ENCODE peak calls at places on chromosomes 4 and X, in nine cellular contexts. One of them, this sample, is unnamed.

GRCh38 chrX:123475068-123475724 is 257.7 kb downstream of the THOC2 start:
- DNase-seq in astrocyte of the spinal cord: no peak
- DNase-seq in posterior vena cava: no peak
- DNase-seq in stimulated activated CD4-positive, alpha-beta T cell treated with anti-CD3 and anti-CD28 coated beads, Interleukin-4, amount 100 ng/mL, for 48 hours: no peak
- DNase-seq in GM23248: peak
- DNase-seq in neural progenitor cell: no peak
- DNase-seq in head of caudate nucleus: no peak
- DNase-seq in myocyte: peak
- DNase-seq in RPMI7951: no peak
- DNase-seq in this sample: no peak

GRCh38 chr4:186781032-186781917 is 57.6 kb upstream of the FAT1 start:
- DNase-seq in GM23248: peak
- DNase-seq in head of caudate nucleus: no peak
- DNase-seq in astrocyte of the spinal cord: peak
- DNase-seq in neural progenitor cell: no peak
- DNase-seq in RPMI7951: peak
- DNase-seq in stimulated activated CD4-positive, alpha-beta T cell treated with anti-CD3 and anti-CD28 coated beads, Interleukin-4, amount 100 ng/mL, for 48 hours: no peak
- DNase-seq in myocyte: peak
- DNase-seq in posterior vena cava: no peak
- DNase-seq in this sample: no peak

GRCh38 chr4:182513534-182514291 is 270.5 kb downstream of the TENM3 start:
- DNase-seq in RPMI7951: no peak
- DNase-seq in GM23248: no peak
- DNase-seq in posterior vena cava: no peak
- DNase-seq in stimulated activated CD4-positive, alpha-beta T cell treated with anti-CD3 and anti-CD28 coated beads, Interleukin-4, amount 100 ng/mL, for 48 hours: no peak
- DNase-seq in astrocyte of the spinal cord: no peak
- DNase-seq in head of caudate nucleus: no peak
- DNase-seq in myocyte: no peak
- DNase-seq in neural progenitor cell: no peak
- DNase-seq in this sample: no peak

GRCh38 chr4:114273246-114273645 is 293.8 kb upstream of the ARSJ start:
- DNase-seq in posterior vena cava: no peak
- DNase-seq in GM23248: no peak
- DNase-seq in myocyte: no peak
- DNase-seq in astrocyte of the spinal cord: no peak
- DNase-seq in stimulated activated CD4-positive, alpha-beta T cell treated with anti-CD3 and anti-CD28 coated beads, Interleukin-4, amount 100 ng/mL, for 48 hours: no peak
- DNase-seq in neural progenitor cell: no peak
- DNase-seq in RPMI7951: no peak
- DNase-seq in head of caudate nucleus: no peak
- DNase-seq in this sample: no peak

GRCh38 chrX:110853610-110854009 is 58.0 kb upstream of the CHRDL1 start:
- DNase-seq in astrocyte of the spinal cord: peak
- DNase-seq in myocyte: peak
- DNase-seq in stimulated activated CD4-positive, alpha-beta T cell treated with anti-CD3 and anti-CD28 coated beads, Interleukin-4, amount 100 ng/mL, for 48 hours: no peak
- DNase-seq in RPMI7951: peak
- DNase-seq in posterior vena cava: no peak
- DNase-seq in GM23248: peak
- DNase-seq in head of caudate nucleus: no peak
- DNase-seq in neural progenitor cell: peak
- DNase-seq in this sample: no peak

GRCh38 chr4:99610605-99611172 is 36.1 kb downstream of the MTTP start:
- DNase-seq in RPMI7951: no peak
- DNase-seq in head of caudate nucleus: no peak
- DNase-seq in stimulated activated CD4-positive, alpha-beta T cell treated with anti-CD3 and anti-CD28 coated beads, Interleukin-4, amount 100 ng/mL, for 48 hours: no peak
- DNase-seq in myocyte: peak
- DNase-seq in neural progenitor cell: no peak
- DNase-seq in astrocyte of the spinal cord: peak
- DNase-seq in posterior vena cava: peak
- DNase-seq in GM23248: peak
- DNase-seq in this sample: no peak

GRCh38 chr4:1488831-1489638 is 82.8 kb upstream of the NKX1-1 start:
- DNase-seq in stimulated activated CD4-positive, alpha-beta T cell treated with anti-CD3 and anti-CD28 coated beads, Interleukin-4, amount 100 ng/mL, for 48 hours: no peak
- DNase-seq in neural progenitor cell: no peak
- DNase-seq in head of caudate nucleus: peak
- DNase-seq in astrocyte of the spinal cord: no peak
- DNase-seq in GM23248: no peak
- DNase-seq in posterior vena cava: peak
- DNase-seq in RPMI7951: no peak
- DNase-seq in myocyte: no peak
- DNase-seq in this sample: no peak

GRCh38 chr4:9804918-9805317 is 23.5 kb downstream of the DRD5 start:
- DNase-seq in RPMI7951: no peak
- DNase-seq in astrocyte of the spinal cord: no peak
- DNase-seq in neural progenitor cell: no peak
- DNase-seq in head of caudate nucleus: no peak
- DNase-seq in posterior vena cava: no peak
- DNase-seq in stimulated activated CD4-positive, alpha-beta T cell treated with anti-CD3 and anti-CD28 coated beads, Interleukin-4, amount 100 ng/mL, for 48 hours: no peak
- DNase-seq in myocyte: no peak
- DNase-seq in GM23248: peak
- DNase-seq in this sample: no peak

GRCh38 chr4:174483792-174484191 is 38.5 kb downstream of the HPGD start:
- DNase-seq in RPMI7951: no peak
- DNase-seq in myocyte: no peak
- DNase-seq in head of caudate nucleus: no peak
- DNase-seq in GM23248: no peak
- DNase-seq in neural progenitor cell: peak
- DNase-seq in stimulated activated CD4-positive, alpha-beta T cell treated with anti-CD3 and anti-CD28 coated beads, Interleukin-4, amount 100 ng/mL, for 48 hours: no peak
- DNase-seq in posterior vena cava: no peak
- DNase-seq in astrocyte of the spinal cord: no peak
- DNase-seq in this sample: no peak

GRCh38 chr4:113256946-113257345 is 207.5 kb downstream of the ANK2 start:
- DNase-seq in GM23248: peak
- DNase-seq in RPMI7951: peak
- DNase-seq in astrocyte of the spinal cord: no peak
- DNase-seq in head of caudate nucleus: no peak
- DNase-seq in posterior vena cava: no peak
- DNase-seq in neural progenitor cell: no peak
- DNase-seq in myocyte: no peak
- DNase-seq in stimulated activated CD4-positive, alpha-beta T cell treated with anti-CD3 and anti-CD28 coated beads, Interleukin-4, amount 100 ng/mL, for 48 hours: no peak
- DNase-seq in this sample: no peak

GRCh38 chr4:47519239-47519883 is 34.3 kb downstream of the ATP10D start:
- DNase-seq in neural progenitor cell: no peak
- DNase-seq in GM23248: no peak
- DNase-seq in stimulated activated CD4-positive, alpha-beta T cell treated with anti-CD3 and anti-CD28 coated beads, Interleukin-4, amount 100 ng/mL, for 48 hours: no peak
- DNase-seq in posterior vena cava: no peak
- DNase-seq in RPMI7951: no peak
- DNase-seq in astrocyte of the spinal cord: peak
- DNase-seq in head of caudate nucleus: no peak
- DNase-seq in myocyte: peak
- DNase-seq in this sample: no peak

GRCh38 chrX:118928126-118928525 is 46.3 kb upstream of the LONRF3 start:
- DNase-seq in neural progenitor cell: no peak
- DNase-seq in GM23248: no peak
- DNase-seq in RPMI7951: peak
- DNase-seq in head of caudate nucleus: no peak
- DNase-seq in posterior vena cava: no peak
- DNase-seq in stimulated activated CD4-positive, alpha-beta T cell treated with anti-CD3 and anti-CD28 coated beads, Interleukin-4, amount 100 ng/mL, for 48 hours: no peak
- DNase-seq in astrocyte of the spinal cord: peak
- DNase-seq in myocyte: no peak
- DNase-seq in this sample: no peak

GRCh38 chr4:6909970-6910339 is 329 bp downstream of the TBC1D14 start:
- DNase-seq in stimulated activated CD4-positive, alpha-beta T cell treated with anti-CD3 and anti-CD28 coated beads, Interleukin-4, amount 100 ng/mL, for 48 hours: no peak
- DNase-seq in head of caudate nucleus: peak
- DNase-seq in GM23248: peak
- DNase-seq in RPMI7951: no peak
- DNase-seq in neural progenitor cell: peak
- DNase-seq in posterior vena cava: no peak
- DNase-seq in astrocyte of the spinal cord: no peak
- DNase-seq in myocyte: peak
- DNase-seq in this sample: no peak

GRCh38 chr4:68589790-68590189 is 13.7 kb upstream of the UGT2B17 start:
- DNase-seq in stimulated activated CD4-positive, alpha-beta T cell treated with anti-CD3 and anti-CD28 coated beads, Interleukin-4, amount 100 ng/mL, for 48 hours: no peak
- DNase-seq in GM23248: no peak
- DNase-seq in myocyte: no peak
- DNase-seq in RPMI7951: no peak
- DNase-seq in posterior vena cava: no peak
- DNase-seq in head of caudate nucleus: no peak
- DNase-seq in neural progenitor cell: no peak
- DNase-seq in astrocyte of the spinal cord: no peak
- DNase-seq in this sample: no peak

GRCh38 chr4:31727030-31727429 is 1006.9 kb downstream of the PCDH7 start:
- DNase-seq in astrocyte of the spinal cord: no peak
- DNase-seq in head of caudate nucleus: no peak
- DNase-seq in stimulated activated CD4-positive, alpha-beta T cell treated with anti-CD3 and anti-CD28 coated beads, Interleukin-4, amount 100 ng/mL, for 48 hours: no peak
- DNase-seq in posterior vena cava: no peak
- DNase-seq in myocyte: no peak
- DNase-seq in RPMI7951: no peak
- DNase-seq in GM23248: no peak
- DNase-seq in neural progenitor cell: no peak
- DNase-seq in this sample: no peak

GRCh38 chr4:145679991-145680455 is at the start of gene C4orf51:
- DNase-seq in posterior vena cava: no peak
- DNase-seq in GM23248: peak
- DNase-seq in neural progenitor cell: no peak
- DNase-seq in myocyte: peak
- DNase-seq in astrocyte of the spinal cord: peak
- DNase-seq in head of caudate nucleus: no peak
- DNase-seq in stimulated activated CD4-positive, alpha-beta T cell treated with anti-CD3 and anti-CD28 coated beads, Interleukin-4, amount 100 ng/mL, for 48 hours: no peak
- DNase-seq in RPMI7951: peak
- DNase-seq in this sample: no peak

GRCh38 chr4:41600243-41600642 is 62.3 kb downstream of the LIMCH1 start:
- DNase-seq in neural progenitor cell: no peak
- DNase-seq in myocyte: peak
- DNase-seq in stimulated activated CD4-positive, alpha-beta T cell treated with anti-CD3 and anti-CD28 coated beads, Interleukin-4, amount 100 ng/mL, for 48 hours: no peak
- DNase-seq in posterior vena cava: no peak
- DNase-seq in RPMI7951: no peak
- DNase-seq in head of caudate nucleus: no peak
- DNase-seq in astrocyte of the spinal cord: peak
- DNase-seq in GM23248: peak
- DNase-seq in this sample: no peak

GRCh38 chr4:127809173-127809800 is 27.2 kb downstream of the HSPA4L start:
- DNase-seq in posterior vena cava: no peak
- DNase-seq in neural progenitor cell: peak
- DNase-seq in GM23248: peak
- DNase-seq in astrocyte of the spinal cord: peak
- DNase-seq in myocyte: peak
- DNase-seq in head of caudate nucleus: no peak
- DNase-seq in RPMI7951: peak
- DNase-seq in stimulated activated CD4-positive, alpha-beta T cell treated with anti-CD3 and anti-CD28 coated beads, Interleukin-4, amount 100 ng/mL, for 48 hours: no peak
- DNase-seq in this sample: no peak

GRCh38 chrX:276588-277171 is 4.5 kb upstream of the PLCXD1 start:
- DNase-seq in GM23248: peak
- DNase-seq in RPMI7951: peak
- DNase-seq in head of caudate nucleus: peak
- DNase-seq in myocyte: peak
- DNase-seq in posterior vena cava: peak
- DNase-seq in stimulated activated CD4-positive, alpha-beta T cell treated with anti-CD3 and anti-CD28 coated beads, Interleukin-4, amount 100 ng/mL, for 48 hours: no peak
- DNase-seq in astrocyte of the spinal cord: no peak
- DNase-seq in neural progenitor cell: peak
- DNase-seq in this sample: no peak

GRCh38 chr4:79927931-79928330 is 145.1 kb downstream of the ANTXR2 start:
- DNase-seq in RPMI7951: no peak
- DNase-seq in neural progenitor cell: no peak
- DNase-seq in myocyte: no peak
- DNase-seq in posterior vena cava: no peak
- DNase-seq in astrocyte of the spinal cord: no peak
- DNase-seq in stimulated activated CD4-positive, alpha-beta T cell treated with anti-CD3 and anti-CD28 coated beads, Interleukin-4, amount 100 ng/mL, for 48 hours: no peak
- DNase-seq in GM23248: no peak
- DNase-seq in head of caudate nucleus: no peak
- DNase-seq in this sample: no peak

GRCh38 chr4:2306773-2307410 is 45.0 kb upstream of the MXD4 start:
- DNase-seq in RPMI7951: no peak
- DNase-seq in posterior vena cava: peak
- DNase-seq in stimulated activated CD4-positive, alpha-beta T cell treated with anti-CD3 and anti-CD28 coated beads, Interleukin-4, amount 100 ng/mL, for 48 hours: no peak
- DNase-seq in neural progenitor cell: no peak
- DNase-seq in head of caudate nucleus: no peak
- DNase-seq in GM23248: no peak
- DNase-seq in astrocyte of the spinal cord: no peak
- DNase-seq in myocyte: no peak
- DNase-seq in this sample: no peak

GRCh38 chr4:71368906-71369305 is 30.1 kb downstream of the SLC4A4 start:
- DNase-seq in RPMI7951: no peak
- DNase-seq in head of caudate nucleus: no peak
- DNase-seq in neural progenitor cell: no peak
- DNase-seq in stimulated activated CD4-positive, alpha-beta T cell treated with anti-CD3 and anti-CD28 coated beads, Interleukin-4, amount 100 ng/mL, for 48 hours: no peak
- DNase-seq in astrocyte of the spinal cord: no peak
- DNase-seq in GM23248: no peak
- DNase-seq in posterior vena cava: no peak
- DNase-seq in myocyte: no peak
- DNase-seq in this sample: no peak

GRCh38 chr4:157045507-157046127 is 30.3 kb upstream of the GLRB start:
- DNase-seq in myocyte: peak
- DNase-seq in stimulated activated CD4-positive, alpha-beta T cell treated with anti-CD3 and anti-CD28 coated beads, Interleukin-4, amount 100 ng/mL, for 48 hours: no peak
- DNase-seq in head of caudate nucleus: no peak
- DNase-seq in astrocyte of the spinal cord: peak
- DNase-seq in RPMI7951: peak
- DNase-seq in neural progenitor cell: peak
- DNase-seq in GM23248: peak
- DNase-seq in posterior vena cava: no peak
- DNase-seq in this sample: peak

GRCh38 chr4:88583643-88584470 is 8.4 kb upstream of the HERC3 start:
- DNase-seq in astrocyte of the spinal cord: no peak
- DNase-seq in GM23248: peak
- DNase-seq in RPMI7951: no peak
- DNase-seq in stimulated activated CD4-positive, alpha-beta T cell treated with anti-CD3 and anti-CD28 coated beads, Interleukin-4, amount 100 ng/mL, for 48 hours: no peak
- DNase-seq in posterior vena cava: no peak
- DNase-seq in head of caudate nucleus: no peak
- DNase-seq in neural progenitor cell: no peak
- DNase-seq in myocyte: no peak
- DNase-seq in this sample: no peak

GRCh38 chr4:34138385-34138784 is 2105.9 kb downstream of the ARAP2 start:
- DNase-seq in GM23248: no peak
- DNase-seq in neural progenitor cell: no peak
- DNase-seq in head of caudate nucleus: no peak
- DNase-seq in stimulated activated CD4-positive, alpha-beta T cell treated with anti-CD3 and anti-CD28 coated beads, Interleukin-4, amount 100 ng/mL, for 48 hours: no peak
- DNase-seq in posterior vena cava: no peak
- DNase-seq in myocyte: peak
- DNase-seq in RPMI7951: no peak
- DNase-seq in astrocyte of the spinal cord: no peak
- DNase-seq in this sample: no peak

GRCh38 chr4:174604198-174604597 is 81.9 kb upstream of the HPGD start:
- DNase-seq in head of caudate nucleus: no peak
- DNase-seq in neural progenitor cell: no peak
- DNase-seq in RPMI7951: no peak
- DNase-seq in GM23248: peak
- DNase-seq in posterior vena cava: no peak
- DNase-seq in astrocyte of the spinal cord: peak
- DNase-seq in myocyte: no peak
- DNase-seq in stimulated activated CD4-positive, alpha-beta T cell treated with anti-CD3 and anti-CD28 coated beads, Interleukin-4, amount 100 ng/mL, for 48 hours: no peak
- DNase-seq in this sample: peak

GRCh38 chr4:133000012-133000411 is 149.1 kb upstream of the PCDH10 start:
- DNase-seq in RPMI7951: peak
- DNase-seq in myocyte: peak
- DNase-seq in GM23248: no peak
- DNase-seq in stimulated activated CD4-positive, alpha-beta T cell treated with anti-CD3 and anti-CD28 coated beads, Interleukin-4, amount 100 ng/mL, for 48 hours: no peak
- DNase-seq in astrocyte of the spinal cord: peak
- DNase-seq in neural progenitor cell: no peak
- DNase-seq in posterior vena cava: no peak
- DNase-seq in head of caudate nucleus: no peak
- DNase-seq in this sample: no peak

GRCh38 chrX:107451754-107452153 is 2.3 kb downstream of the FRMPD3 start:
- DNase-seq in GM23248: no peak
- DNase-seq in RPMI7951: no peak
- DNase-seq in myocyte: no peak
- DNase-seq in posterior vena cava: no peak
- DNase-seq in stimulated activated CD4-positive, alpha-beta T cell treated with anti-CD3 and anti-CD28 coated beads, Interleukin-4, amount 100 ng/mL, for 48 hours: no peak
- DNase-seq in astrocyte of the spinal cord: no peak
- DNase-seq in neural progenitor cell: peak
- DNase-seq in head of caudate nucleus: no peak
- DNase-seq in this sample: peak

GRCh38 chr4:183348136-183348535 is 25.9 kb upstream of the CLDN24 start:
- DNase-seq in astrocyte of the spinal cord: no peak
- DNase-seq in head of caudate nucleus: no peak
- DNase-seq in myocyte: no peak
- DNase-seq in stimulated activated CD4-positive, alpha-beta T cell treated with anti-CD3 and anti-CD28 coated beads, Interleukin-4, amount 100 ng/mL, for 48 hours: no peak
- DNase-seq in RPMI7951: no peak
- DNase-seq in GM23248: no peak
- DNase-seq in neural progenitor cell: no peak
- DNase-seq in posterior vena cava: peak
- DNase-seq in this sample: no peak

GRCh38 chr4:74394476-74395136 is 29.7 kb downstream of the EREG start:
- DNase-seq in GM23248: peak
- DNase-seq in myocyte: peak
- DNase-seq in head of caudate nucleus: no peak
- DNase-seq in stimulated activated CD4-positive, alpha-beta T cell treated with anti-CD3 and anti-CD28 coated beads, Interleukin-4, amount 100 ng/mL, for 48 hours: no peak
- DNase-seq in posterior vena cava: no peak
- DNase-seq in RPMI7951: peak
- DNase-seq in astrocyte of the spinal cord: peak
- DNase-seq in neural progenitor cell: no peak
- DNase-seq in this sample: no peak

GRCh38 chr4:10074767-10075105 is 41.9 kb downstream of the WDR1 start:
- DNase-seq in RPMI7951: peak
- DNase-seq in neural progenitor cell: peak
- DNase-seq in posterior vena cava: no peak
- DNase-seq in head of caudate nucleus: peak
- DNase-seq in astrocyte of the spinal cord: peak
- DNase-seq in stimulated activated CD4-positive, alpha-beta T cell treated with anti-CD3 and anti-CD28 coated beads, Interleukin-4, amount 100 ng/mL, for 48 hours: no peak
- DNase-seq in myocyte: peak
- DNase-seq in GM23248: peak
- DNase-seq in this sample: no peak